ENCODE peak calls at places on chromosomes 11 and 22, in five cellular contexts. C, Y, B, Z and L are unnamed samples.

GRCh38 chr22:22171357-22172218 is 73.0 kb upstream of the VPREB1 start:
- DNase-seq in C (peak; percentile 45), Y (no peak), B (no peak), Z (no peak), L (no peak)

GRCh38 chr11:27451528-27451927 is 21.1 kb downstream of the LGR4 start:
- DNase-seq in C (no peak), Y (no peak), B (no peak), Z (no peak), L (no peak)

GRCh38 chr11:10654211-10655150 is 39.1 kb downstream of the IRAG1 start:
- DNase-seq in C (no peak), Y (no peak), B (no peak), Z (no peak), L (peak; percentile 27)

GRCh38 chr22:19178659-19179471 is at the start of gene SLC25A1:
- DNase-seq in C (peak; percentile 97), Y (peak; percentile 95), B (peak; percentile 89), Z (peak; percentile 98), L (peak; percentile 52)

GRCh38 chr11:36540998-36541397 is 26.8 kb upstream of the RAG1 start:
- DNase-seq in C (peak; percentile 30), Y (no peak), B (no peak), Z (no peak), L (no peak)

GRCh38 chr11:116326146-116326545 is 446.6 kb downstream of the BUD13 start:
- DNase-seq in C (no peak), Y (no peak), B (no peak), Z (no peak), L (no peak)

GRCh38 chr22:44965171-44965570 is 44.6 kb downstream of the PHF21B start:
- DNase-seq in C (no peak), Y (no peak), B (no peak), Z (no peak), L (no peak)

GRCh38 chr11:119422505-119423416 is at the start of gene THY1:
- DNase-seq in C (no peak), Y (no peak), B (no peak), Z (no peak), L (peak; percentile 60)

GRCh38 chr11:19879309-19880087 is 166.9 kb downstream of the NAV2 start:
- DNase-seq in C (no peak), Y (no peak), B (no peak), Z (no peak), L (no peak)

GRCh38 chr22:32950366-32950765 is 107.8 kb downstream of the SYN3 start:
- DNase-seq in C (no peak), Y (no peak), B (no peak), Z (no peak), L (no peak)

GRCh38 chr11:20243974-20244373 is 83.7 kb upstream of the DBX1 start:
- DNase-seq in C (no peak), Y (no peak), B (no peak), Z (no peak), L (no peak)

GRCh38 chr11:44149651-44150050 is 54.2 kb downstream of the EXT2 start:
- DNase-seq in C (no peak), Y (no peak), B (no peak), Z (no peak), L (no peak)

GRCh38 chr11:124394408-124394807 is 4.4 kb downstream of the OR8B3 start:
- DNase-seq in C (no peak), Y (no peak), B (no peak), Z (no peak), L (no peak)

GRCh38 chr22:44336962-44337657 is 24.4 kb upstream of the SHISAL1 start:
- DNase-seq in C (no peak), Y (no peak), B (no peak), Z (no peak), L (no peak)

GRCh38 chr11:96486890-96487633 is 97.2 kb downstream of the JRKL start:
- DNase-seq in C (no peak), Y (no peak), B (no peak), Z (no peak), L (peak; percentile 38)

GRCh38 chr11:10418259-10418949 is 36.7 kb upstream of the AMPD3 start:
- DNase-seq in C (no peak), Y (no peak), B (no peak), Z (no peak), L (no peak)

GRCh38 chr11:83713701-83714100 is 427.5 kb upstream of the CCDC90B start:
- DNase-seq in C (peak; percentile 31), Y (peak; percentile 66), B (peak; percentile 71), Z (no peak), L (no peak)

GRCh38 chr11:69008774-69009440 is 4.1 kb downstream of the MRGPRF start:
- DNase-seq in C (peak; percentile 84), Y (peak; percentile 82), B (peak; percentile 96), Z (peak; percentile 59), L (peak; percentile 72)

GRCh38 chr11:110148775-110149744 is 55.9 kb downstream of the ZC3H12C start:
- DNase-seq in C (no peak), Y (no peak), B (no peak), Z (no peak), L (no peak)

GRCh38 chr11:6455070-6455469 is 14.3 kb upstream of the HPX start:
- DNase-seq in C (no peak), Y (no peak), B (no peak), Z (no peak), L (no peak)

GRCh38 chr11:116373545-116373944 is 399.2 kb downstream of the BUD13 start:
- DNase-seq in C (no peak), Y (no peak), B (no peak), Z (no peak), L (no peak)

GRCh38 chr11:57288771-57289579 is 35.8 kb downstream of the TNKS1BP1 start:
- DNase-seq in C (peak; percentile 58), Y (no peak), B (no peak), Z (no peak), L (no peak)

GRCh38 chr11:112965601-112966125 is 4.4 kb downstream of the NCAM1 start:
- DNase-seq in C (no peak), Y (no peak), B (no peak), Z (no peak), L (no peak)

GRCh38 chr11:19091366-19091765 is 25.6 kb upstream of the ZDHHC13 start:
- DNase-seq in C (no peak), Y (no peak), B (no peak), Z (no peak), L (no peak)

GRCh38 chr11:106133529-106133928 is 56.1 kb downstream of the AASDHPPT start:
- DNase-seq in C (no peak), Y (no peak), B (no peak), Z (no peak), L (no peak)

GRCh38 chr22:26558246-26558895 is 31.6 kb downstream of the TPST2 start:
- DNase-seq in C (peak; percentile 54), Y (no peak), B (no peak), Z (no peak), L (no peak)

GRCh38 chr11:134398079-134398444 is 14.0 kb downstream of the B3GAT1 start:
- DNase-seq in C (peak; percentile 65), Y (no peak), B (no peak), Z (no peak), L (no peak)

GRCh38 chr22:22881116-22882032 is 6.2 kb upstream of the IGLL5 start:
- DNase-seq in C (no peak), Y (no peak), B (no peak), Z (no peak), L (no peak)

GRCh38 chr11:17876827-17877226 is 136.0 kb downstream of the SERGEF start:
- DNase-seq in C (no peak), Y (no peak), B (no peak), Z (no peak), L (no peak)

GRCh38 chr11:88231894-88232482 is 56.7 kb upstream of the RAB38 start:
- DNase-seq in C (no peak), Y (no peak), B (no peak), Z (no peak), L (no peak)

GRCh38 chr11:11170352-11171084 is 182.5 kb downstream of the CSNK2A3 start:
- DNase-seq in C (no peak), Y (no peak), B (no peak), Z (no peak), L (no peak)

GRCh38 chr11:70270877-70271634 is 566 bp downstream of the PPFIA1 start:
- DNase-seq in C (peak; percentile 51), Y (peak; percentile 75), B (no peak), Z (peak; percentile 76), L (no peak)

GRCh38 chr11:74866557-74866956 is 82.3 kb downstream of the XRRA1 start:
- DNase-seq in C (no peak), Y (no peak), B (no peak), Z (no peak), L (no peak)

GRCh38 chr11:74870485-74870884 is 78.4 kb downstream of the XRRA1 start:
- DNase-seq in C (no peak), Y (no peak), B (no peak), Z (no peak), L (peak; percentile 49)

DNA sequence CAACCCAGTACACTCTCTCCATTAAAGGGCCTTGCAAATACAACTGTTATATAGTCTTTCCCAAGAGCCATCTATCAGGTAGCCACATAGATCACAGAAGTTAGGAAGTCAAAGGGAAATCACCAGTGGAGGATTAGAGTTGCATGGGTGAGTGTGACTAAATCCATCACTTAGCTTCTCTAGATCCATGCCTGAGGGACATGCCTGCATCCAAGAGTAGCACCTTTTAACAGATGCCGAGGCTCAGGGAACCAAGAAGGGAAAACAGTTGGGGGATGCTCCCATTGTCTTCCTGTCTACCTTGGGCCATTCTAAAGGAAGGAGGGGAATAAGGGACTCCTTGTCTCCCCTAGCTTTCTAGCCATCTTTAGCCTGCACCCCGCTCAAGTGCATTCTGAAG is 77.9 kb downstream of the XRRA1 start:
- DNase-seq in C (no peak), Y (no peak), B (no peak), Z (no peak), L (no peak)
- H3K9me3 ChIP-seq in C (peaks cover 36% of the 10 kb centered on the region), Y (peaks cover 64% of the 10 kb centered on the region), B (no peaks in the 10 kb centered on the region), Z (peaks cover 10% of the 10 kb centered on the region), L (peaks cover 68% of the 10 kb centered on the region)

GRCh38 chr22:11605468-11605981 is 3922.5 kb upstream of the OR11H1 start:
- DNase-seq in C (no peak), Y (peak; percentile 52), B (no peak), Z (no peak), L (no peak)
- H3K9me3 ChIP-seq in C (no peaks in the 10 kb centered on the region), Y (no peaks in the 10 kb centered on the region), B (no peaks in the 10 kb centered on the region), Z (no peaks in the 10 kb centered on the region), L (peaks cover 6% of the 10 kb centered on the region)

GRCh38 chr11:2630679-2631078 is 69.1 kb downstream of the KCNQ1OT1 start:
- DNase-seq in C (no peak), Y (no peak), B (no peak), Z (no peak), L (no peak)
- H3K9me3 ChIP-seq in C (peaks cover 20% of the 10 kb centered on the region), Y (peaks cover 43% of the 10 kb centered on the region), B (peaks cover 4% of the 10 kb centered on the region), Z (no peaks in the 10 kb centered on the region), L (peaks cover 41% of the 10 kb centered on the region)

DNA sequence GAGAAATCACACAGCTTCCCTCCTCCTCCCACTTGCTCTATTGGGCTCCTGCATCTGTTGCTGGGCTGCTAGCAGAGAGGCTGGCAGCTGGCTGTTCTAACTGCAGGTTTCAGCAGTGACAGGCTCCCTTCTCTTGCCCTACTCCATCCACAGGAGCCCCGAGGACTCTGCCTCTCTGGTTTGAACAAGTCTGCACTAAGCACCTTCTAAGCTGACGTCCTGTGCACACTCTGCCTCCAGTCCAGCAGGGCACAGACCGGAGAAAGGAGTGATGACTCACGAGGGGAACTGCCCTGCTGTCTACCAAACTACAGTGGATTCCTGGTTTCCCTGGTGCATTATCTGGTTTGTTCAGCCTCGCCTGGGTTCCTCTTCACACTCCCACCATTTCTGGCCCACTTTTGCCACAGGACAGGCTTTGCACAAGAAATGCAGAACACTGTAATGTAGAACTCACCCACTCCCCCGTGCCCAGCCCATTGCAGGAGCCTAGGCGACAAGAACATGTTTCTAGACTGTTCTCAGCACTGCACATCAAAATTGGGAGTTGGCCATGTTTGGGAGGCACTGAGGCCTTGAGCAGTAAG is 26.0 kb downstream of the IL10RA start:
- DNase-seq in C (no peak), Y (peak; percentile 56), B (no peak), Z (no peak), L (no peak)
- H3K9me3 ChIP-seq in C (no peaks in the 10 kb centered on the region), Y (no peaks in the 10 kb centered on the region), B (no peaks in the 10 kb centered on the region), Z (no peaks in the 10 kb centered on the region), L (no peaks in the 10 kb centered on the region)